ENCODE peak calls at places on chromosome 1, in six cellular contexts. O is sigmoid colon; D is OCI-LY7; L is CD8-positive, alpha-beta T cell; J is tibial artery; H is thoracic aorta. W is an unnamed sample.

GRCh38 chr1:1847061-1847460 is 43.8 kb downstream of the GNB1 start:
- DNase-seq in L (no peak), H (no peak), O (no peak), J (no peak), D (no peak), W (no peak)

GRCh38 chr1:179079113-179079761 is 2.6 kb upstream of the TOR3A start:
- DNase-seq in J (peak), O (peak), L (peak), H (no peak), D (peak), W (peak)

GRCh38 chr1:917466-918091 is 6.1 kb upstream of the SAMD11 start:
- DNase-seq in O (no peak), J (no peak), H (no peak), D (no peak), L (no peak), W (no peak)

GRCh38 chr1:26035959-26036755 is 9.8 kb downstream of the SLC30A2 start:
- DNase-seq in O (peak), D (peak), H (peak), L (peak), J (peak), W (no peak)

GRCh38 chr1:184218436-184218835 is 166.9 kb downstream of the TSEN15 start:
- DNase-seq in L (no peak), D (no peak), H (no peak), O (no peak), J (no peak), W (no peak)

GRCh38 chr1:207007352-207008033 is 25.1 kb downstream of the C1orf116 start:
- DNase-seq in J (no peak), D (no peak), L (no peak), H (no peak), O (no peak), W (no peak)

GRCh38 chr1:169588785-169589485 is 2.7 kb upstream of the F5 start:
- DNase-seq in O (no peak), D (no peak), J (no peak), L (no peak), H (no peak), W (no peak)

GRCh38 chr1:5644281-5645134 is 347.7 kb downstream of the NPHP4 start:
- DNase-seq in O (no peak), L (peak), J (no peak), D (no peak), H (no peak), W (no peak)

GRCh38 chr1:154863702-154864174 is 6.3 kb downstream of the KCNN3 start:
- DNase-seq in H (no peak), O (no peak), L (no peak), J (no peak), D (peak), W (peak)

GRCh38 chr1:156813298-156813697 is 3.4 kb downstream of the SH2D2A start:
- DNase-seq in L (no peak), D (no peak), J (no peak), O (no peak), H (no peak), W (no peak)

GRCh38 chr1:32256473-32257226 is 5.6 kb downstream of the LCK start:
- DNase-seq in J (no peak), L (no peak), H (no peak), O (no peak), D (no peak), W (no peak)

GRCh38 chr1:87539147-87539546 is 210.5 kb downstream of the LMO4 start:
- DNase-seq in H (no peak), O (no peak), L (no peak), D (no peak), J (no peak), W (no peak)

GRCh38 chr1:20061866-20062265 is 8.1 kb upstream of the PLA2G5 start:
- DNase-seq in H (no peak), O (no peak), L (peak), J (no peak), D (no peak), W (no peak)

GRCh38 chr1:68231627-68232303 is 558 bp downstream of the WLS start:
- DNase-seq in J (peak), L (no peak), D (no peak), O (peak), H (peak), W (no peak)

GRCh38 chr1:230377851-230378250 is 48.3 kb downstream of the PGBD5 start:
- DNase-seq in L (no peak), O (no peak), H (no peak), D (no peak), J (no peak), W (no peak)

GRCh38 chr1:107536266-107536665 is 395.4 kb downstream of the NTNG1 start:
- DNase-seq in O (peak), D (no peak), J (no peak), H (no peak), L (no peak), W (no peak)

GRCh38 chr1:115158181-115158580 is 68.9 kb upstream of the TSPAN2 start:
- DNase-seq in L (no peak), O (no peak), J (peak), H (no peak), D (no peak), W (no peak)

GRCh38 chr1:194755241-194755953 is 1569.0 kb upstream of the B3GALT2 start:
- DNase-seq in H (no peak), J (no peak), O (no peak), L (no peak), D (no peak), W (no peak)

GRCh38 chr1:59500970-59501742 is 204.3 kb downstream of the FGGY start:
- DNase-seq in D (peak), L (no peak), J (no peak), H (no peak), O (no peak), W (no peak)

GRCh38 chr1:205670611-205671430 is 9.5 kb downstream of the SLC45A3 start:
- DNase-seq in L (no peak), J (no peak), H (no peak), D (no peak), O (no peak), W (no peak)

GRCh38 chr1:165254376-165254775 is 102.1 kb downstream of the LMX1A start:
- DNase-seq in L (no peak), J (no peak), H (no peak), D (no peak), O (no peak), W (no peak)

GRCh38 chr1:165259236-165259635 is 97.3 kb downstream of the LMX1A start:
- DNase-seq in D (no peak), J (no peak), L (no peak), O (no peak), H (no peak), W (no peak)

GRCh38 chr1:165259706-165260105 is 96.8 kb downstream of the LMX1A start:
- DNase-seq in J (no peak), O (no peak), D (no peak), H (no peak), L (no peak), W (no peak)

GRCh38 chr1:165255226-165255625 is 101.3 kb downstream of the LMX1A start:
- DNase-seq in J (no peak), L (no peak), D (no peak), H (no peak), O (no peak), W (no peak)

DNA sequence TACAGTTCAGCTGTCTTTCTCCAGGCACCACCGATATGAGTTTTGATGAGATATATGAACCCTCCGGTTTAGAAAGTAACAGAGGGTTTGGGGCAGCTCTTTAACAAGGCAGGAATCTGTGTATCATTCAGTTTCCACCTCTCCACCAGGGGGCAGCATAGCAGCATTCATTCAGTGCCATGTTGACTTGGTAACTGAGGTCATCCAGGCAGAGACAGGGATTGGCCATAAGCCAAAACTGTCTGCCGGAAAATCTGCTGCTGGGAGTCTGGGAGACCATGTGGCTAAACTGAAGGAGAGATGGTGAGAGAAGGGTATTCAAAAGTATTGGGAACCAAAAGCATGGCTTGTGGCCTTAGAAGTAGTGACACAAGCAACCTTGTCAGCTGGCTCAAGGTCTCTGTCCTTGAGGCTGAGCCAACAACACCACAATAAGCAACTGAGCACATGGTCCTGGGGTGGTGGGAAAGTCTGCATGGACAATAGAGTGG is 98.5 kb downstream of the LMX1A start:
- DNase-seq in L (no peak), H (peak), O (peak), J (peak), D (peak), W (peak)
- TF ChIP-seq CTCF in L (no peak), H (peak), O (peak), J (peak), D (peak), W (peak)

GRCh38 chr1:27669876-27670275 is 2.1 kb downstream of the IFI6 start:
- DNase-seq in L (no peak), H (no peak), D (no peak), O (no peak), J (no peak), W (no peak)
- H3K4me3 ChIP-seq in L (peak), H (peak), D (no peak), O (no peak), J (no peak), W (no peak)

GRCh38 chr1:234125283-234125682 is 220.8 kb downstream of the SLC35F3 start:
- DNase-seq in O (no peak), J (no peak), D (peak), H (no peak), L (no peak), W (peak)
- TF ChIP-seq CTCF in O (no peak), J (no peak), D (peak), H (no peak), L (no peak), W (peak)

GRCh38 chr1:109986054-109986444 is 1.5 kb downstream of the AHCYL1 start:
- DNase-seq in D (no peak), O (no peak), J (no peak), H (no peak), L (no peak), W (no peak)

GRCh38 chr1:109984456-109985250 is at the start of gene AHCYL1:
- DNase-seq in O (peak), J (peak), D (peak), H (peak), L (peak), W (peak)

GRCh38 chr1:109985251-109986053 is 887 bp downstream of the AHCYL1 start:
- DNase-seq in J (no peak), H (no peak), O (no peak), L (no peak), D (no peak), W (no peak)

GRCh38 chr1:109983380-109984189 is 980 bp upstream of the AHCYL1 start:
- DNase-seq in L (no peak), O (peak), D (no peak), J (peak), H (no peak), W (no peak)

DNA sequence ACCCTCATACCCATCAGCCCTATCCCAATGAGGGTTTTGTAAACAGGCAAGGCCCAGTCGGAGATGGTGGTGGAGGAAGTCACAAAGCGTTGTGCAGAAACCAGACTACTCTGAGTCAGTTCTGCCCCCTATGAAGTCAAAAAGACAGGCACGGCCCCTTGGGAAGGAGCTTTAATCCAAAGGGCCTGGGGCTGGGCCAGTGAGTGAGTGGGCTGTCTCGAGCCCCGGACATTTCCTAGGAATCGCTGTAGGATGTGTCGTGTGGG is 442 bp upstream of the AHCYL1 start:
- DNase-seq in L (no peak), D (no peak), H (no peak), O (no peak), J (peak), W (no peak)
- H3K4me3 ChIP-seq in L (no peak), D (peak), H (peak), O (peak), J (no peak), W (no peak)

GRCh38 chr1:84603223-84603622 is 29.0 kb upstream of the CTBS start:
- DNase-seq in O (no peak), L (no peak), J (no peak), H (no peak), D (no peak), W (no peak)

GRCh38 chr1:84606977-84607376 is 32.7 kb upstream of the CTBS start:
- DNase-seq in D (no peak), H (no peak), O (no peak), J (no peak), L (no peak), W (no peak)

GRCh38 chr1:84600796-84601195 is 26.6 kb upstream of the CTBS start:
- DNase-seq in J (no peak), O (no peak), L (no peak), D (no peak), H (no peak), W (no peak)

GRCh38 chr1:84605157-84605556 is 30.9 kb upstream of the CTBS start:
- DNase-seq in H (no peak), O (no peak), D (no peak), J (no peak), L (no peak), W (no peak)

GRCh38 chr1:84603941-84604830 is 29.9 kb upstream of the CTBS start:
- DNase-seq in J (peak), D (no peak), H (peak), L (no peak), O (peak), W (no peak)
- TF ChIP-seq CTCF in J (peak), D (no peak), H (peak), L (no peak), O (peak), W (no peak)